ENCODE peak calls at places on chromosomes 6 and 20, in seven cellular contexts. I is PC-3; F is activated naive CD4-positive, alpha-beta T cell treated with Interleukin-2 at 50 U/mL for 16 hours; V is AG10803; Q is B cell; Z is ACHN; J is amniotic stem cell. A is an unnamed sample.
A peak's percentile ranks its signal among the peaks of the same experiment; 100 is the strongest.

GRCh38 chr6:138957484-138957883 is 30.6 kb downstream of the REPS1 start:
- DNase-seq in I (no peak), F (no peak), V (peak; percentile 60), Q (no peak), Z (no peak), J (no peak), A (no peak)

GRCh38 chr6:128519931-128520435 is 416 bp downstream of the PTPRK start:
- DNase-seq in I (no peak), F (no peak), V (no peak), Q (no peak), Z (peak; percentile 59), J (no peak), A (peak; percentile 32)

GRCh38 chr6:103344554-103345163 is 1515.1 kb downstream of the HACE1 start:
- DNase-seq in I (no peak), F (no peak), V (no peak), Q (no peak), Z (no peak), J (no peak), A (no peak)

GRCh38 chr6:42010185-42010872 is 40.0 kb upstream of the TAF8 start:
- DNase-seq in I (no peak), F (no peak), V (no peak), Q (no peak), Z (no peak), J (no peak), A (peak; percentile 9)

GRCh38 chr6:155248021-155249001 is 15.5 kb upstream of the CLDN20 start:
- DNase-seq in I (peak; percentile 32), F (peak; percentile 34), V (peak; percentile 71), Q (peak; percentile 44), Z (peak; percentile 34), J (peak; percentile 39), A (peak; percentile 75)

GRCh38 chr20:19827818-19828217 is 69.8 kb downstream of the RIN2 start:
- DNase-seq in I (no peak), F (no peak), V (no peak), Q (no peak), Z (no peak), J (no peak), A (no peak)

GRCh38 chr6:83097204-83097603 is 29.7 kb downstream of the DOP1A start:
- DNase-seq in I (no peak), F (no peak), V (peak; percentile 19), Q (no peak), Z (no peak), J (no peak), A (no peak)

GRCh38 chr20:58895796-58896180 is 43.3 kb downstream of the GNAS start:
- DNase-seq in I (no peak), F (no peak), V (no peak), Q (no peak), Z (no peak), J (no peak), A (no peak)

GRCh38 chr20:44832724-44833123 is 22.4 kb upstream of the RIMS4 start:
- DNase-seq in I (peak; percentile 38), F (no peak), V (peak; percentile 12), Q (no peak), Z (no peak), J (no peak), A (peak; percentile 26)

GRCh38 chr20:17225891-17226409 is 890 bp upstream of the PCSK2 start:
- DNase-seq in I (no peak), F (no peak), V (no peak), Q (no peak), Z (no peak), J (no peak), A (no peak)